ENCODE peak calls at places on chromosomes 3 and 15, in eight cellular contexts. P is activated effector memory CD4-positive, alpha-beta T cell treated with Interleukin-2 at 50 U/mL for 16 hours; E is small intestine; Y is SJSA1; Q is SW 1271; O is EH; R is fibroblast of pulmonary artery; S is stimulated activated CD8-positive, alpha-beta memory T cell treated with anti-CD3 and anti-CD28 coated beads, Interleukin-4, amount 100 ng/mL, for 48 hours. U is an unnamed sample.

GRCh38 chr3:64144241-64144900 is 80.9 kb downstream of the PRICKLE2 start:
- DNase-seq in P (no peak), S (no peak), E (no peak), Q (no peak), Y (no peak), R (no peak), O (no peak), U (no peak)

GRCh38 chr3:3619815-3620214 is 179.4 kb upstream of the LRRN1 start:
- DNase-seq in E (no peak), Y (no peak), O (no peak), S (no peak), P (no peak), Q (no peak), R (no peak), U (no peak)

GRCh38 chr3:108645364-108645763 is 55.8 kb downstream of the DZIP3 start:
- DNase-seq in R (no peak), S (no peak), Y (no peak), E (no peak), O (no peak), P (no peak), Q (no peak), U (no peak)

GRCh38 chr15:80565988-80566387 is 129.1 kb upstream of the ABHD17C start:
- DNase-seq in O (no peak), Q (no peak), P (no peak), R (no peak), E (no peak), S (no peak), Y (peak), U (no peak)

GRCh38 chr3:8727793-8728517 is 5.6 kb upstream of the CAV3 start:
- DNase-seq in S (no peak), Q (no peak), E (no peak), Y (no peak), O (no peak), R (no peak), P (no peak), U (no peak)

GRCh38 chr15:86610038-86610437 is 530.4 kb downstream of the AGBL1 start:
- DNase-seq in Q (no peak), Y (no peak), S (no peak), O (no peak), R (no peak), P (no peak), E (no peak), U (no peak)

GRCh38 chr3:15892311-15892710 is 94.5 kb upstream of the ANKRD28 start:
- DNase-seq in P (no peak), O (no peak), R (no peak), Q (no peak), S (no peak), E (no peak), Y (no peak), U (no peak)

GRCh38 chr3:152511904-152512303 is 243.2 kb downstream of the MBNL1 start:
- DNase-seq in Q (no peak), S (no peak), P (no peak), Y (no peak), E (no peak), O (no peak), R (no peak), U (no peak)

GRCh38 chr3:37279226-37279625 is 104.8 kb upstream of the LRRFIP2 start:
- DNase-seq in E (no peak), R (no peak), Y (no peak), O (peak), P (no peak), Q (no peak), S (no peak), U (no peak)

GRCh38 chr3:42037318-42037945 is 53.7 kb upstream of the TRAK1 start:
- DNase-seq in O (no peak), S (no peak), R (no peak), P (no peak), Y (no peak), Q (no peak), E (no peak), U (peak)

GRCh38 chr15:91849749-91850161 is 3.8 kb upstream of the SLCO3A1 start:
- DNase-seq in O (peak), S (peak), E (peak), P (no peak), Q (peak), R (peak), Y (no peak), U (no peak)

GRCh38 chr3:9402410-9403228 is 5.2 kb downstream of the SETD5 start:
- DNase-seq in P (no peak), O (no peak), R (peak), E (peak), Q (peak), Y (peak), S (no peak), U (peak)

GRCh38 chr3:45078910-45079522 is 52.9 kb downstream of the CLEC3B start:
- DNase-seq in O (no peak), Y (no peak), P (no peak), S (no peak), R (peak), E (peak), Q (peak), U (peak)

GRCh38 chr3:68504185-68504584 is 428.2 kb downstream of the TAFA4 start:
- DNase-seq in S (no peak), O (no peak), P (no peak), E (no peak), Q (no peak), Y (no peak), R (no peak), U (no peak)

GRCh38 chr3:55065331-55065730 is 137.5 kb upstream of the LRTM1 start:
- DNase-seq in Y (no peak), R (no peak), O (peak), P (no peak), Q (no peak), E (no peak), S (no peak), U (no peak)

GRCh38 chr3:56467108-56467507 is 1.2 kb downstream of the ERC2 start:
- DNase-seq in E (peak), R (peak), Y (no peak), O (peak), S (peak), P (no peak), Q (no peak), U (peak)

GRCh38 chr3:43418601-43419272 is 132.4 kb downstream of the SNRK start:
- DNase-seq in Y (no peak), Q (no peak), P (no peak), R (peak), O (no peak), S (no peak), E (no peak), U (no peak)

GRCh38 chr3:21715662-21716061 is 35.3 kb downstream of the ZNF385D start:
- DNase-seq in P (no peak), R (no peak), E (no peak), Q (no peak), Y (no peak), S (no peak), O (no peak), U (no peak)

GRCh38 chr15:100809151-100809550 is 70.5 kb upstream of the ALDH1A3 start:
- DNase-seq in Q (no peak), Y (no peak), S (no peak), O (peak), E (no peak), P (no peak), R (peak), U (no peak)

GRCh38 chr3:35679409-35680080 is 40.2 kb downstream of the ARPP21 start:
- DNase-seq in O (no peak), R (no peak), E (no peak), S (no peak), P (no peak), Y (no peak), Q (no peak), U (no peak)

GRCh38 chr3:24156466-24156865 is 211.4 kb downstream of the NR1D2 start:
- DNase-seq in Y (peak), S (peak), O (peak), P (no peak), Q (peak), R (peak), E (no peak), U (no peak)

U was measured in colonic mucosa.